ENCODE peak calls at places on chromosomes 11 and 22, in eight cellular contexts. One of them, this sample, is unnamed. For H3K4me1, the result is how much of the 10 kb centered on the place peaks cover.

GRCh38 chr22:49825436-49825835 is 2.2 kb downstream of the BRD1 start:
- DNase-seq in heart left ventricle: no peak
- DNase-seq in uterus: no peak
- DNase-seq in tibial artery: no peak
- DNase-seq in kidney: no peak
- DNase-seq in cardiac muscle cell: peak
- DNase-seq in heart right ventricle: no peak
- DNase-seq in neural progenitor cell: no peak
- DNase-seq in this sample: no peak

GRCh38 chr11:46112961-46113617 is 8.2 kb downstream of the PHF21A start:
- DNase-seq in heart left ventricle: peak
- DNase-seq in uterus: no peak
- DNase-seq in tibial artery: no peak
- DNase-seq in kidney: no peak
- DNase-seq in cardiac muscle cell: peak
- DNase-seq in heart right ventricle: peak
- DNase-seq in neural progenitor cell: peak
- DNase-seq in this sample: no peak

GRCh38 chr22:47175761-47176359 is 413.4 kb downstream of the TBC1D22A start:
- DNase-seq in heart left ventricle: peak
- DNase-seq in uterus: peak
- DNase-seq in tibial artery: peak
- DNase-seq in kidney: peak
- DNase-seq in cardiac muscle cell: no peak
- DNase-seq in heart right ventricle: no peak
- DNase-seq in neural progenitor cell: no peak
- DNase-seq in this sample: peak

GRCh38 chr11:33507967-33508366 is 192.7 kb downstream of the C11orf91 start:
- DNase-seq in heart left ventricle: no peak
- DNase-seq in uterus: no peak
- DNase-seq in tibial artery: no peak
- DNase-seq in kidney: no peak
- DNase-seq in cardiac muscle cell: peak
- DNase-seq in heart right ventricle: no peak
- DNase-seq in neural progenitor cell: peak
- DNase-seq in this sample: no peak

GRCh38 chr11:1015826-1016565 is 20.5 kb downstream of the MUC6 start:
- DNase-seq in heart left ventricle: no peak
- DNase-seq in uterus: no peak
- DNase-seq in tibial artery: no peak
- DNase-seq in kidney: no peak
- DNase-seq in cardiac muscle cell: no peak
- DNase-seq in heart right ventricle: no peak
- DNase-seq in neural progenitor cell: no peak
- DNase-seq in this sample: no peak

GRCh38 chr22:37758698-37759097 is 49.0 kb upstream of the GCAT start:
- DNase-seq in heart left ventricle: no peak
- DNase-seq in uterus: no peak
- DNase-seq in tibial artery: no peak
- DNase-seq in kidney: no peak
- DNase-seq in cardiac muscle cell: no peak
- DNase-seq in heart right ventricle: no peak
- DNase-seq in neural progenitor cell: no peak
- DNase-seq in this sample: no peak

GRCh38 chr22:26462971-26463661 is 20.5 kb downstream of the HPS4 start:
- DNase-seq in heart left ventricle: no peak
- DNase-seq in uterus: no peak
- DNase-seq in tibial artery: peak
- DNase-seq in kidney: no peak
- DNase-seq in cardiac muscle cell: no peak
- DNase-seq in heart right ventricle: no peak
- DNase-seq in neural progenitor cell: peak
- DNase-seq in this sample: no peak

GRCh38 chr11:128464878-128465277 is 122.5 kb downstream of the ETS1 start:
- DNase-seq in heart left ventricle: no peak
- DNase-seq in uterus: no peak
- DNase-seq in tibial artery: no peak
- DNase-seq in kidney: no peak
- DNase-seq in cardiac muscle cell: no peak
- DNase-seq in heart right ventricle: no peak
- DNase-seq in neural progenitor cell: no peak
- DNase-seq in this sample: no peak

GRCh38 chr11:125724125-125724524 is 22.0 kb upstream of the PATE1 start:
- DNase-seq in heart left ventricle: no peak
- DNase-seq in uterus: no peak
- DNase-seq in tibial artery: no peak
- DNase-seq in kidney: no peak
- DNase-seq in cardiac muscle cell: peak
- DNase-seq in heart right ventricle: no peak
- DNase-seq in neural progenitor cell: peak
- DNase-seq in this sample: no peak

GRCh38 chr22:30968015-30968923 is at the start of gene MORC2:
- DNase-seq in heart left ventricle: no peak
- DNase-seq in uterus: peak
- DNase-seq in tibial artery: no peak
- DNase-seq in kidney: peak
- DNase-seq in cardiac muscle cell: peak
- DNase-seq in heart right ventricle: peak
- DNase-seq in neural progenitor cell: no peak
- DNase-seq in this sample: peak

GRCh38 chr11:64750361-64751054 is 6.6 kb upstream of the RASGRP2 start:
- DNase-seq in heart left ventricle: no peak
- DNase-seq in uterus: no peak
- DNase-seq in tibial artery: no peak
- DNase-seq in kidney: peak
- DNase-seq in cardiac muscle cell: no peak
- DNase-seq in heart right ventricle: no peak
- DNase-seq in neural progenitor cell: no peak
- DNase-seq in this sample: peak

GRCh38 chr11:111194789-111195188 is 50.7 kb upstream of the POU2AF2 start:
- DNase-seq in heart left ventricle: no peak
- DNase-seq in uterus: no peak
- DNase-seq in tibial artery: no peak
- DNase-seq in kidney: no peak
- DNase-seq in cardiac muscle cell: no peak
- DNase-seq in heart right ventricle: no peak
- DNase-seq in neural progenitor cell: peak
- DNase-seq in this sample: no peak

GRCh38 chr11:118074785-118075184 is 2.1 kb upstream of the TMPRSS4 start:
- DNase-seq in heart left ventricle: no peak
- DNase-seq in uterus: no peak
- DNase-seq in tibial artery: no peak
- DNase-seq in kidney: peak
- DNase-seq in cardiac muscle cell: no peak
- DNase-seq in heart right ventricle: no peak
- DNase-seq in neural progenitor cell: no peak
- DNase-seq in this sample: peak

GRCh38 chr11:116537736-116538135 is 235.1 kb downstream of the BUD13 start:
- DNase-seq in heart left ventricle: no peak
- DNase-seq in uterus: no peak
- DNase-seq in tibial artery: peak
- DNase-seq in kidney: no peak
- DNase-seq in cardiac muscle cell: no peak
- DNase-seq in heart right ventricle: no peak
- DNase-seq in neural progenitor cell: no peak
- DNase-seq in this sample: no peak

GRCh38 chr22:46676881-46677280 is 56.7 kb downstream of the GRAMD4 start:
- DNase-seq in heart left ventricle: no peak
- DNase-seq in uterus: no peak
- DNase-seq in tibial artery: no peak
- DNase-seq in kidney: no peak
- DNase-seq in cardiac muscle cell: no peak
- DNase-seq in heart right ventricle: no peak
- DNase-seq in neural progenitor cell: no peak
- DNase-seq in this sample: peak

GRCh38 chr22:44455963-44456358 is 42.1 kb downstream of the RTL6 start:
- DNase-seq in heart left ventricle: no peak
- DNase-seq in uterus: no peak
- DNase-seq in tibial artery: no peak
- DNase-seq in kidney: no peak
- DNase-seq in cardiac muscle cell: no peak
- DNase-seq in heart right ventricle: no peak
- DNase-seq in neural progenitor cell: no peak
- DNase-seq in this sample: no peak

GRCh38 chr11:75593337-75593915 is 31.4 kb downstream of the SERPINH1 start:
- DNase-seq in heart left ventricle: no peak
- DNase-seq in uterus: no peak
- DNase-seq in tibial artery: no peak
- DNase-seq in kidney: no peak
- DNase-seq in cardiac muscle cell: peak
- DNase-seq in heart right ventricle: no peak
- DNase-seq in neural progenitor cell: no peak
- DNase-seq in this sample: no peak

GRCh38 chr22:28779833-28780232 is 7.3 kb downstream of the CCDC117 start:
- DNase-seq in heart left ventricle: no peak
- DNase-seq in uterus: no peak
- DNase-seq in tibial artery: no peak
- DNase-seq in kidney: no peak
- DNase-seq in cardiac muscle cell: no peak
- DNase-seq in heart right ventricle: no peak
- DNase-seq in neural progenitor cell: no peak
- DNase-seq in this sample: no peak
- H3K4me1 ChIP-seq in heart left ventricle: under half
- H3K4me1 ChIP-seq in uterus: under half
- H3K4me1 ChIP-seq in tibial artery: under half
- H3K4me1 ChIP-seq in kidney: under half
- H3K4me1 ChIP-seq in cardiac muscle cell: under half
- H3K4me1 ChIP-seq in heart right ventricle: under half
- H3K4me1 ChIP-seq in neural progenitor cell: under half
- H3K4me1 ChIP-seq in this sample: under half

GRCh38 chr11:61787928-61788491 is 4.4 kb downstream of the TMEM258 start:
- DNase-seq in heart left ventricle: no peak
- DNase-seq in uterus: no peak
- DNase-seq in tibial artery: no peak
- DNase-seq in kidney: peak
- DNase-seq in cardiac muscle cell: peak
- DNase-seq in heart right ventricle: no peak
- DNase-seq in neural progenitor cell: peak
- DNase-seq in this sample: peak
- TF ChIP-seq CTCF in heart left ventricle: no peak
- TF ChIP-seq CTCF in uterus: peak
- TF ChIP-seq CTCF in tibial artery: no peak
- TF ChIP-seq CTCF in kidney: peak
- TF ChIP-seq CTCF in cardiac muscle cell: peak
- TF ChIP-seq CTCF in heart right ventricle: peak
- TF ChIP-seq CTCF in neural progenitor cell: peak
- TF ChIP-seq CTCF in this sample: peak

GRCh38 chr11:66247295-66247694 is 21.1 kb upstream of the RAB1B start:
- DNase-seq in heart left ventricle: no peak
- DNase-seq in uterus: no peak
- DNase-seq in tibial artery: no peak
- DNase-seq in kidney: no peak
- DNase-seq in cardiac muscle cell: no peak
- DNase-seq in heart right ventricle: no peak
- DNase-seq in neural progenitor cell: no peak
- DNase-seq in this sample: no peak

GRCh38 chr11:66247801-66248200 is 20.6 kb upstream of the RAB1B start:
- DNase-seq in heart left ventricle: no peak
- DNase-seq in uterus: no peak
- DNase-seq in tibial artery: no peak
- DNase-seq in kidney: no peak
- DNase-seq in cardiac muscle cell: no peak
- DNase-seq in heart right ventricle: no peak
- DNase-seq in neural progenitor cell: no peak
- DNase-seq in this sample: no peak

GRCh38 chr11:66251811-66252210 is 16.6 kb upstream of the RAB1B start:
- DNase-seq in heart left ventricle: no peak
- DNase-seq in uterus: no peak
- DNase-seq in tibial artery: no peak
- DNase-seq in kidney: no peak
- DNase-seq in cardiac muscle cell: no peak
- DNase-seq in heart right ventricle: no peak
- DNase-seq in neural progenitor cell: no peak
- DNase-seq in this sample: no peak

GRCh38 chr11:66243816-66244215 is 24.6 kb upstream of the RAB1B start:
- DNase-seq in heart left ventricle: no peak
- DNase-seq in uterus: no peak
- DNase-seq in tibial artery: no peak
- DNase-seq in kidney: no peak
- DNase-seq in cardiac muscle cell: no peak
- DNase-seq in heart right ventricle: no peak
- DNase-seq in neural progenitor cell: no peak
- DNase-seq in this sample: no peak

GRCh38 chr11:66248903-66249302 is 19.5 kb upstream of the RAB1B start:
- DNase-seq in heart left ventricle: no peak
- DNase-seq in uterus: no peak
- DNase-seq in tibial artery: no peak
- DNase-seq in kidney: no peak
- DNase-seq in cardiac muscle cell: no peak
- DNase-seq in heart right ventricle: no peak
- DNase-seq in neural progenitor cell: no peak
- DNase-seq in this sample: no peak
- H3K27ac ChIP-seq in heart left ventricle: no peak
- H3K27ac ChIP-seq in uterus: no peak
- H3K27ac ChIP-seq in tibial artery: no peak
- H3K27ac ChIP-seq in kidney: no peak
- H3K27ac ChIP-seq in cardiac muscle cell: no peak
- H3K27ac ChIP-seq in heart right ventricle: no peak
- H3K27ac ChIP-seq in neural progenitor cell: no peak
- H3K27ac ChIP-seq in this sample: no peak

GRCh38 chr11:106468531-106468930 is 391.1 kb downstream of the AASDHPPT start:
- DNase-seq in heart left ventricle: no peak
- DNase-seq in uterus: no peak
- DNase-seq in tibial artery: no peak
- DNase-seq in kidney: no peak
- DNase-seq in cardiac muscle cell: peak
- DNase-seq in heart right ventricle: no peak
- DNase-seq in neural progenitor cell: peak
- DNase-seq in this sample: no peak
- H3K4me1 ChIP-seq in heart left ventricle: under half
- H3K4me1 ChIP-seq in uterus: under half
- H3K4me1 ChIP-seq in tibial artery: under half
- H3K4me1 ChIP-seq in kidney: under half
- H3K4me1 ChIP-seq in cardiac muscle cell: under half
- H3K4me1 ChIP-seq in heart right ventricle: under half
- H3K4me1 ChIP-seq in neural progenitor cell: under half
- H3K4me1 ChIP-seq in this sample: under half

GRCh38 chr11:36306888-36307287 is 10.8 kb downstream of the PRR5L start:
- DNase-seq in heart left ventricle: no peak
- DNase-seq in uterus: no peak
- DNase-seq in tibial artery: no peak
- DNase-seq in kidney: no peak
- DNase-seq in cardiac muscle cell: peak
- DNase-seq in heart right ventricle: no peak
- DNase-seq in neural progenitor cell: peak
- DNase-seq in this sample: no peak
- TF ChIP-seq CTCF in heart left ventricle: peak
- TF ChIP-seq CTCF in uterus: peak
- TF ChIP-seq CTCF in tibial artery: peak
- TF ChIP-seq CTCF in kidney: no peak
- TF ChIP-seq CTCF in cardiac muscle cell: peak
- TF ChIP-seq CTCF in heart right ventricle: peak
- TF ChIP-seq CTCF in neural progenitor cell: peak
- TF ChIP-seq CTCF in this sample: no peak